ENCODE peak calls at places on chromosomes 16 and 17, in seven cellular contexts. One of them, this sample, is unnamed.

GRCh38 chr16:28974007-28974436 is 556 bp upstream of the SPNS1 start:
- DNase-seq in iPS-NIHi11: peak
- DNase-seq in astrocyte of the hippocampus: peak
- DNase-seq in activated B cell treated with CpG ODN at 0.5 μM for 24 hours: no peak
- DNase-seq in GM19239: no peak
- DNase-seq in adrenal gland: peak
- DNase-seq in cerebellar nuclear complex: no peak
- DNase-seq in this sample: no peak

GRCh38 chr16:85017151-85017550 is 5.8 kb upstream of the ZDHHC7 start:
- DNase-seq in astrocyte of the hippocampus: no peak
- DNase-seq in adrenal gland: no peak
- DNase-seq in activated B cell treated with CpG ODN at 0.5 μM for 24 hours: no peak
- DNase-seq in iPS-NIHi11: no peak
- DNase-seq in cerebellar nuclear complex: no peak
- DNase-seq in GM19239: no peak
- DNase-seq in this sample: no peak

GRCh38 chr17:70976447-70976846 is 807.1 kb downstream of the KCNJ2 start:
- DNase-seq in cerebellar nuclear complex: no peak
- DNase-seq in iPS-NIHi11: no peak
- DNase-seq in activated B cell treated with CpG ODN at 0.5 μM for 24 hours: no peak
- DNase-seq in GM19239: no peak
- DNase-seq in astrocyte of the hippocampus: no peak
- DNase-seq in adrenal gland: no peak
- DNase-seq in this sample: no peak

GRCh38 chr17:27747462-27748359 is 52.6 kb downstream of the NOS2 start:
- DNase-seq in activated B cell treated with CpG ODN at 0.5 μM for 24 hours: no peak
- DNase-seq in iPS-NIHi11: peak
- DNase-seq in GM19239: no peak
- DNase-seq in astrocyte of the hippocampus: no peak
- DNase-seq in adrenal gland: no peak
- DNase-seq in cerebellar nuclear complex: no peak
- DNase-seq in this sample: no peak

GRCh38 chr17:48328457-48328856 is 101.6 kb downstream of the SKAP1 start:
- DNase-seq in iPS-NIHi11: no peak
- DNase-seq in activated B cell treated with CpG ODN at 0.5 μM for 24 hours: no peak
- DNase-seq in GM19239: no peak
- DNase-seq in cerebellar nuclear complex: no peak
- DNase-seq in astrocyte of the hippocampus: no peak
- DNase-seq in adrenal gland: no peak
- DNase-seq in this sample: no peak

GRCh38 chr17:74245145-74245817 is 28.8 kb upstream of the DNAI2 start:
- DNase-seq in astrocyte of the hippocampus: peak
- DNase-seq in iPS-NIHi11: peak
- DNase-seq in GM19239: no peak
- DNase-seq in cerebellar nuclear complex: no peak
- DNase-seq in adrenal gland: no peak
- DNase-seq in activated B cell treated with CpG ODN at 0.5 μM for 24 hours: no peak
- DNase-seq in this sample: no peak

GRCh38 chr17:38341035-38341721 is 2.6 kb downstream of the GPR179 start:
- DNase-seq in astrocyte of the hippocampus: peak
- DNase-seq in cerebellar nuclear complex: no peak
- DNase-seq in iPS-NIHi11: peak
- DNase-seq in activated B cell treated with CpG ODN at 0.5 μM for 24 hours: no peak
- DNase-seq in adrenal gland: peak
- DNase-seq in GM19239: no peak
- DNase-seq in this sample: no peak

GRCh38 chr17:82528484-82529265 is 9.1 kb downstream of the FOXK2 start:
- DNase-seq in adrenal gland: peak
- DNase-seq in activated B cell treated with CpG ODN at 0.5 μM for 24 hours: no peak
- DNase-seq in GM19239: no peak
- DNase-seq in iPS-NIHi11: no peak
- DNase-seq in astrocyte of the hippocampus: peak
- DNase-seq in cerebellar nuclear complex: peak
- DNase-seq in this sample: no peak

GRCh38 chr17:65514541-65514940 is 46.9 kb downstream of the AXIN2 start:
- DNase-seq in astrocyte of the hippocampus: no peak
- DNase-seq in GM19239: no peak
- DNase-seq in adrenal gland: no peak
- DNase-seq in cerebellar nuclear complex: no peak
- DNase-seq in iPS-NIHi11: no peak
- DNase-seq in activated B cell treated with CpG ODN at 0.5 μM for 24 hours: no peak
- DNase-seq in this sample: no peak

GRCh38 chr17:44872131-44872768 is 24.6 kb downstream of the HIGD1B start:
- DNase-seq in activated B cell treated with CpG ODN at 0.5 μM for 24 hours: no peak
- DNase-seq in adrenal gland: peak
- DNase-seq in GM19239: no peak
- DNase-seq in astrocyte of the hippocampus: peak
- DNase-seq in iPS-NIHi11: no peak
- DNase-seq in cerebellar nuclear complex: peak
- DNase-seq in this sample: peak

GRCh38 chr17:67636841-67637240 is 80.9 kb upstream of the NOL11 start:
- DNase-seq in activated B cell treated with CpG ODN at 0.5 μM for 24 hours: no peak
- DNase-seq in astrocyte of the hippocampus: peak
- DNase-seq in cerebellar nuclear complex: no peak
- DNase-seq in adrenal gland: no peak
- DNase-seq in iPS-NIHi11: no peak
- DNase-seq in GM19239: no peak
- DNase-seq in this sample: no peak

GRCh38 chr16:30903596-30903995 is 7.2 kb downstream of the CTF1 start:
- DNase-seq in activated B cell treated with CpG ODN at 0.5 μM for 24 hours: no peak
- DNase-seq in astrocyte of the hippocampus: no peak
- DNase-seq in adrenal gland: peak
- DNase-seq in cerebellar nuclear complex: no peak
- DNase-seq in GM19239: no peak
- DNase-seq in iPS-NIHi11: no peak
- DNase-seq in this sample: no peak

GRCh38 chr17:74601944-74602572 is 10.0 kb upstream of the CD300LD start:
- DNase-seq in activated B cell treated with CpG ODN at 0.5 μM for 24 hours: no peak
- DNase-seq in cerebellar nuclear complex: no peak
- DNase-seq in adrenal gland: peak
- DNase-seq in iPS-NIHi11: peak
- DNase-seq in astrocyte of the hippocampus: peak
- DNase-seq in GM19239: peak
- DNase-seq in this sample: no peak

GRCh38 chr16:27286446-27286845 is 17.9 kb upstream of the NSMCE1 start:
- DNase-seq in astrocyte of the hippocampus: peak
- DNase-seq in GM19239: no peak
- DNase-seq in adrenal gland: no peak
- DNase-seq in iPS-NIHi11: no peak
- DNase-seq in activated B cell treated with CpG ODN at 0.5 μM for 24 hours: no peak
- DNase-seq in cerebellar nuclear complex: no peak
- DNase-seq in this sample: no peak

GRCh38 chr17:2025622-2026309 is 632 bp upstream of the RTN4RL1 start:
- DNase-seq in activated B cell treated with CpG ODN at 0.5 μM for 24 hours: no peak
- DNase-seq in astrocyte of the hippocampus: peak
- DNase-seq in GM19239: no peak
- DNase-seq in cerebellar nuclear complex: no peak
- DNase-seq in iPS-NIHi11: peak
- DNase-seq in adrenal gland: peak
- DNase-seq in this sample: no peak

GRCh38 chr17:37708616-37709212 is 36.1 kb downstream of the HNF1B start:
- DNase-seq in astrocyte of the hippocampus: peak
- DNase-seq in adrenal gland: no peak
- DNase-seq in iPS-NIHi11: no peak
- DNase-seq in GM19239: peak
- DNase-seq in activated B cell treated with CpG ODN at 0.5 μM for 24 hours: no peak
- DNase-seq in cerebellar nuclear complex: no peak
- DNase-seq in this sample: no peak

GRCh38 chr17:4965311-4965986 is 2.2 kb downstream of the SPAG7 start:
- DNase-seq in iPS-NIHi11: no peak
- DNase-seq in adrenal gland: no peak
- DNase-seq in astrocyte of the hippocampus: no peak
- DNase-seq in cerebellar nuclear complex: no peak
- DNase-seq in activated B cell treated with CpG ODN at 0.5 μM for 24 hours: no peak
- DNase-seq in GM19239: no peak
- DNase-seq in this sample: no peak

GRCh38 chr16:48384305-48384981 is 770 bp downstream of the SIAH1 start:
- DNase-seq in cerebellar nuclear complex: no peak
- DNase-seq in adrenal gland: peak
- DNase-seq in GM19239: peak
- DNase-seq in astrocyte of the hippocampus: peak
- DNase-seq in activated B cell treated with CpG ODN at 0.5 μM for 24 hours: no peak
- DNase-seq in iPS-NIHi11: peak
- DNase-seq in this sample: no peak

GRCh38 chr17:63345598-63345997 is 100.5 kb downstream of the CYB561 start:
- DNase-seq in activated B cell treated with CpG ODN at 0.5 μM for 24 hours: no peak
- DNase-seq in GM19239: no peak
- DNase-seq in cerebellar nuclear complex: no peak
- DNase-seq in iPS-NIHi11: no peak
- DNase-seq in astrocyte of the hippocampus: no peak
- DNase-seq in adrenal gland: no peak
- DNase-seq in this sample: no peak